ENCODE peak calls at places on chromosomes 13 and 19, in eight cellular contexts. X is pancreas; C is amniotic stem cell; P is hippocampal formation; Z is AG08395; A is activated T-helper 1 cell treated with anti-CD3 and anti-CD28 coated beads, Interleukin-2, amount 50 U/mL, for 16 hours; O is T1000; G is stimulated activated CD4-positive, alpha-beta T cell treated with anti-CD3 and anti-CD28 coated beads, Interleukin-1b, Interleukin-23, amount 100 ng/mL, for 4 hours. M is an unnamed sample.

GRCh38 chr13:73365681-73366080 is 306.9 kb downstream of the KLF5 start:
- DNase-seq in X (no peak), C (no peak), P (no peak), Z (no peak), A (no peak), O (no peak), G (no peak), M (no peak)

GRCh38 chr19:44718441-44719261 is 19.7 kb downstream of the CEACAM16 start:
- DNase-seq in X (peak), C (no peak), P (peak), Z (peak), A (no peak), O (no peak), G (no peak), M (no peak)

GRCh38 chr19:8109455-8109854 is 39.9 kb downstream of the FBN3 start:
- DNase-seq in X (no peak), C (no peak), P (no peak), Z (no peak), A (no peak), O (no peak), G (no peak), M (no peak)

GRCh38 chr13:110464547-110465343 is 96.8 kb downstream of the RAB20 start:
- DNase-seq in X (no peak), C (no peak), P (no peak), Z (no peak), A (no peak), O (no peak), G (no peak), M (no peak)

GRCh38 chr19:45499196-45500180 is 1.2 kb downstream of the PPM1N start:
- DNase-seq in X (no peak), C (no peak), P (no peak), Z (no peak), A (peak), O (peak), G (peak), M (peak)

GRCh38 chr13:21528616-21529015 is 69.5 kb upstream of the ZDHHC20 start:
- DNase-seq in X (no peak), C (no peak), P (no peak), Z (peak), A (no peak), O (no peak), G (no peak), M (no peak)

GRCh38 chr13:37484056-37484455 is 114.5 kb downstream of the POSTN start:
- DNase-seq in X (no peak), C (no peak), P (no peak), Z (no peak), A (no peak), O (no peak), G (no peak), M (no peak)

GRCh38 chr13:97945792-97946419 is 7.6 kb upstream of the IPO5 start:
- DNase-seq in X (no peak), C (no peak), P (no peak), Z (no peak), A (no peak), O (no peak), G (no peak), M (no peak)

GRCh38 chr13:55653497-55653896 is 1487.2 kb upstream of the PRR20A start:
- DNase-seq in X (no peak), C (no peak), P (no peak), Z (no peak), A (no peak), O (no peak), G (no peak), M (no peak)

GRCh38 chr19:45881909-45882528 is 3.9 kb downstream of the IRF2BP1 start:
- DNase-seq in X (peak), C (no peak), P (no peak), Z (no peak), A (no peak), O (no peak), G (no peak), M (no peak)

GRCh38 chr13:109010912-109011311 is 381.5 kb downstream of the MYO16 start:
- DNase-seq in X (no peak), C (no peak), P (no peak), Z (no peak), A (no peak), O (no peak), G (no peak), M (no peak)

GRCh38 chr19:15727724-15728123 is at the start of gene OR10H2:
- DNase-seq in X (no peak), C (no peak), P (no peak), Z (no peak), A (no peak), O (no peak), G (no peak), M (no peak)

GRCh38 chr19:1862424-1863307 is 713 bp downstream of the KLF16 start:
- DNase-seq in X (no peak), C (no peak), P (no peak), Z (peak), A (peak), O (no peak), G (peak), M (peak)

GRCh38 chr13:81001828-81002385 is 661.0 kb upstream of the SPRY2 start:
- DNase-seq in X (no peak), C (no peak), P (no peak), Z (no peak), A (no peak), O (no peak), G (no peak), M (no peak)

GRCh38 chr19:42606660-42607351 is 12.1 kb upstream of the CEACAM8 start:
- DNase-seq in X (peak), C (no peak), P (peak), Z (peak), A (peak), O (no peak), G (peak), M (no peak)

GRCh38 chr19:55675661-55676354 is 782 bp downstream of the EPN1 start:
- DNase-seq in X (no peak), C (no peak), P (no peak), Z (no peak), A (no peak), O (no peak), G (no peak), M (no peak)

GRCh38 chr19:35348909-35349611 is 1.4 kb downstream of the FFAR1 start:
- DNase-seq in X (no peak), C (no peak), P (no peak), Z (no peak), A (no peak), O (no peak), G (no peak), M (no peak)

GRCh38 chr13:48370815-48371214 is 42.1 kb downstream of the LPAR6 start:
- DNase-seq in X (no peak), C (no peak), P (no peak), Z (no peak), A (no peak), O (no peak), G (no peak), M (no peak)

GRCh38 chr19:11045536-11045935 is 43.7 kb upstream of the LDLR start:
- DNase-seq in X (no peak), C (no peak), P (no peak), Z (no peak), A (no peak), O (no peak), G (no peak), M (no peak)

M was measured in central memory CD8-positive, alpha-beta T cell.